ENCODE peak calls at places on chromosome 1, in four cellular contexts. K is WTC11, I is H1, D is SK-N-SH. F is an unnamed sample.

GRCh38 chr1:180988221-180988826 is 34.3 kb downstream of the STX6 start:
- DNase-seq in I (no peak), K (no peak), D (no peak), F (no peak)

GRCh38 chr1:28296401-28297220 is 32.2 kb upstream of the MED18 start:
- DNase-seq in K (peak), D (no peak), I (peak), F (peak)

GRCh38 chr1:201215531-201216357 is 25.1 kb downstream of the IGFN1 start:
- DNase-seq in D (no peak), I (no peak), K (no peak), F (no peak)

GRCh38 chr1:94597701-94598100 is 56.1 kb upstream of the F3 start:
- DNase-seq in D (no peak), I (no peak), K (no peak), F (no peak)

GRCh38 chr1:8520483-8520966 is 202.6 kb downstream of the SLC45A1 start:
- DNase-seq in K (no peak), I (no peak), D (no peak), F (no peak)

GRCh38 chr1:143720087-143721023 is 251.4 kb downstream of the FAM72C start:
- DNase-seq in K (peak), I (no peak), D (no peak), F (peak)

GRCh38 chr1:220999872-221000863 is 120.9 kb downstream of the HLX start:
- DNase-seq in D (no peak), I (no peak), K (no peak), F (no peak)

GRCh38 chr1:64514197-64514765 is 44.4 kb downstream of the CACHD1 start:
- DNase-seq in I (no peak), D (no peak), K (no peak), F (no peak)

GRCh38 chr1:101738475-101738874 is 258.3 kb downstream of the OLFM3 start:
- DNase-seq in K (no peak), D (no peak), I (no peak), F (no peak)

GRCh38 chr1:197841828-197842573 is 60.4 kb upstream of the C1orf53 start:
- DNase-seq in K (no peak), I (no peak), D (no peak), F (no peak)

GRCh38 chr1:223201967-223202366 is 58.9 kb upstream of the TLR5 start:
- DNase-seq in I (no peak), D (no peak), K (no peak), F (no peak)

GRCh38 chr1:18668750-18669404 is 38.2 kb downstream of the PAX7 start:
- DNase-seq in I (no peak), D (no peak), K (no peak), F (no peak)

GRCh38 chr1:30656171-30656940 is 67.0 kb downstream of the MATN1 start:
- DNase-seq in K (no peak), I (no peak), D (no peak), F (no peak)

GRCh38 chr1:246565751-246566127 is 322 bp downstream of the TFB2M start:
- DNase-seq in D (no peak), I (peak), K (peak), F (no peak)

GRCh38 chr1:46513536-46513935 is 23.9 kb downstream of the DMBX1 start:
- DNase-seq in D (no peak), I (no peak), K (no peak), F (no peak)

GRCh38 chr1:192967901-192968300 is 91.3 kb downstream of the UCHL5 start:
- DNase-seq in D (no peak), I (no peak), K (no peak), F (no peak)

GRCh38 chr1:184545601-184546000 is 158.8 kb downstream of the C1orf21 start:
- DNase-seq in D (no peak), I (no peak), K (no peak), F (no peak)

GRCh38 chr1:193229136-193229535 is 42.7 kb upstream of the B3GALT2 start:
- DNase-seq in K (no peak), D (no peak), I (no peak), F (no peak)

GRCh38 chr1:201228011-201228983 is 37.7 kb downstream of the IGFN1 start:
- DNase-seq in I (no peak), D (no peak), K (no peak), F (no peak)

GRCh38 chr1:65164633-65165032 is 16.6 kb downstream of the AK4 start:
- DNase-seq in K (no peak), I (no peak), D (no peak), F (no peak)

GRCh38 chr1:32701421-32701911 is 1.1 kb downstream of the SYNC start:
- DNase-seq in D (no peak), K (no peak), I (no peak), F (no peak)

GRCh38 chr1:2914702-2915101 is 106.6 kb upstream of the ACTRT2 start:
- DNase-seq in I (no peak), D (no peak), K (no peak), F (no peak)

GRCh38 chr1:232038704-232039103 is 412.1 kb downstream of the DISC1 start:
- DNase-seq in I (no peak), D (no peak), K (no peak), F (no peak)

GRCh38 chr1:81936838-81937237 is 136.1 kb downstream of the ADGRL2 start:
- DNase-seq in K (no peak), I (no peak), D (no peak), F (no peak)

GRCh38 chr1:65717815-65718454 is 74.8 kb upstream of the PDE4B start:
- DNase-seq in D (no peak), I (no peak), K (no peak), F (peak)

GRCh38 chr1:226126824-226127591 is 59.5 kb downstream of the ACBD3 start:
- DNase-seq in K (peak), I (no peak), D (no peak), F (no peak)

GRCh38 chr1:159900086-159900680 is at the start of gene CFAP45:
- DNase-seq in K (peak), I (no peak), D (no peak), F (peak)

GRCh38 chr1:41474490-41475271 is 9.8 kb downstream of the EDN2 start:
- DNase-seq in K (no peak), D (peak), I (no peak), F (no peak)

GRCh38 chr1:8822383-8823294 is 5.2 kb upstream of the RERE start:
- DNase-seq in D (peak), I (no peak), K (no peak), F (peak)

GRCh38 chr1:162412002-162412401 is at the start of gene SH2D1B:
- DNase-seq in I (no peak), K (no peak), D (no peak), F (peak)

GRCh38 chr1:165496493-165496892 is 47.3 kb upstream of the LRRC52 start:
- DNase-seq in K (no peak), D (no peak), I (no peak), F (no peak)

GRCh38 chr1:247008406-247008799 is 546 bp upstream of the ZNF695 start:
- DNase-seq in D (peak), K (no peak), I (no peak), F (no peak)

GRCh38 chr1:38489844-38490270 is 369.7 kb downstream of the RRAGC start:
- DNase-seq in K (peak), D (peak), I (peak), F (peak)

GRCh38 chr1:212774584-212774983 is 17.0 kb downstream of the NSL1 start:
- DNase-seq in D (no peak), I (no peak), K (no peak), F (no peak)

GRCh38 chr1:153792631-153793041 is 17.4 kb downstream of the SLC27A3 start:
- DNase-seq in K (peak), D (no peak), I (no peak), F (no peak)

GRCh38 chr1:153793261-153793972 is 18.2 kb downstream of the SLC27A3 start:
- DNase-seq in K (peak), I (no peak), D (no peak), F (no peak)

GRCh38 chr1:153790996-153791855 is 16.0 kb downstream of the SLC27A3 start:
- DNase-seq in D (no peak), I (no peak), K (no peak), F (peak)

GRCh38 chr1:153790282-153790995 is 15.2 kb downstream of the SLC27A3 start:
- DNase-seq in D (no peak), I (no peak), K (peak), F (no peak)

GRCh38 chr1:153791856-153792253 is 16.6 kb downstream of the SLC27A3 start:
- DNase-seq in I (no peak), K (no peak), D (no peak), F (no peak)
- TF ChIP-seq TEAD4 in I (no peak), K (no peak), D (no peak), F (no peak)

GRCh38 chr1:55067022-55067781 is 27.9 kb downstream of the PCSK9 start:
- DNase-seq in D (no peak), K (no peak), I (no peak), F (no peak)
- TF ChIP-seq TEAD4 in D (no peak), K (no peak), I (no peak), F (no peak)

DNA sequence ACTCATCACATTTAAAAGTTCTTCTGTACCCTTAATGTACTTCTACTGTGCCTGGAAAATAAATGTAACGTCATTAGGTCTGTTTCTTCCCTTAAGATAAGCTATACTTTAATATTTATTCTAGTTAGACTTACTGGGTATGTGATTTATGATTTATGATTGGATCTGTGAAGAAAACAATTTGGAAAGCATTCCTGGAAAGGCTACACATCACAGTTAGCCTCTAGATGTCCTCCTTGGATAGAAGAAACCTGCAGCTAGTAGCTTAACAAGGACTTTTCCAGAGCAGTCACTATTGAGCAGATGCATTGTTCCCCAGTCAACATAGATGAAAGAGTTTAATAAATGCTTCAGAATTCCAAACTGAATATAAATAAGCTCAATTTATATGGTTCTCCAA is 22.2 kb upstream of the ABL2 start:
- DNase-seq in I (no peak), K (no peak), D (peak), F (no peak)
- TF ChIP-seq TEAD4 in I (no peak), K (no peak), D (no peak), F (no peak)

GRCh38 chr1:115262886-115263285 is 75.2 kb downstream of the NGF start:
- DNase-seq in I (no peak), K (no peak), D (no peak), F (no peak)

GRCh38 chr1:115257596-115257995 is 80.5 kb downstream of the NGF start:
- DNase-seq in I (no peak), K (no peak), D (no peak), F (no peak)

GRCh38 chr1:115261511-115261910 is 76.5 kb downstream of the NGF start:
- DNase-seq in D (no peak), K (no peak), I (no peak), F (no peak)

GRCh38 chr1:115255154-115255553 is 82.9 kb downstream of the NGF start:
- DNase-seq in I (no peak), K (no peak), D (no peak), F (no peak)

DNA sequence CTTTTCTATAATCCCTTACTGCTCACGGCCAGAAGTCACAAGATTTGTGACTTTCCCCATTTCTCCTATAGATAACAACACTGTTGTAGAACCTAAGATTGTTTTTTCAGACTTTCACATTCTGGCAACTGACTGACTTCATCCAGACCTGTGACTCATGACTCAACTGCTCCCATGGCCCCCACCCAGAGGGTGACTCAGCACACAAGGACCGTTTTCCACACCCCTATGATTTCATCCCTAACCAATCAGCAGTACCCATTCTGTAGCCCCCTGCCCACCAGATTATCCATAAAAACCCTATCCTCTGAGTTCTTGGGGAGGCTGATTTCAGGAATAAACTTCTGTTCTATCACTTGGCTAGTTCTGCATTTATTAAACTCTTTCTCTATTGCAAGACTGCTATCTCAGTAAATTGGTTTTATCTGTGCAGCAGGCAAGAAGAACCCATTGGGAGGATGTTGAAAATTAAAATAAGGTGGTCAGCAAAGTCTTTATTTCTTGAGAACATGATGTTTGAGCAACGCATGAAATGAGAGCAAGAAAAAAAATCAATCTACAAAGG is 79.7 kb downstream of the NGF start:
- DNase-seq in K (no peak), I (no peak), D (no peak), F (no peak)
- TF ChIP-seq TEAD4 in K (no peak), I (no peak), D (no peak), F (no peak)

GRCh38 chr1:156845055-156845952 is 13.6 kb downstream of the INSRR start:
- DNase-seq in I (no peak), D (peak), K (peak), F (peak)
- TF ChIP-seq TEAD4 in I (no peak), D (no peak), K (no peak), F (no peak)

GRCh38 chr1:98088361-98088760 is 167.5 kb upstream of the DPYD start:
- DNase-seq in K (no peak), D (no peak), I (no peak), F (no peak)

GRCh38 chr1:98086796-98087195 is 166.0 kb upstream of the DPYD start:
- DNase-seq in I (peak), D (no peak), K (no peak), F (no peak)

GRCh38 chr1:98090351-98090750 is 169.5 kb upstream of the DPYD start:
- DNase-seq in D (no peak), K (no peak), I (no peak), F (no peak)

GRCh38 chr1:98084188-98084587 is 163.4 kb upstream of the DPYD start:
- DNase-seq in D (no peak), I (no peak), K (no peak), F (no peak)

DNA sequence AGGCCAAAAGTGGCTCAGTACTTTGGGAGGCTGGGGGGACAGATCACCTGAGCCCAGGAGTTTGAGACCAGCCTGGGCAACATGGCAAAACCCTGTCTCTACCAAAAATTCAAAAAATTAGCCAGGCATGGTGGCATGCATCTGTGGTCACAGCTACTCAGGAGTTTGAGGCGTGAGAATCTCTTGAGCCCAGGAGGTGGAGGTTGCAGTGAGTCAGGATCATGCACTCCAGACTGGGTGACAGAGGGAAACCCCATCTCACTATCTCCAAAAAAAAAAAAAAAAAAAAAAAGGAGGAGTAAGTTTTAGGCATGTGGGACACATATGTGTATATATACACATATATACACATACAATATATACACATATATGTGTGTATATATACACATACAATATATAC is 165.3 kb upstream of the DPYD start:
- DNase-seq in D (no peak), K (no peak), I (no peak), F (no peak)
- TF ChIP-seq TEAD4 in D (no peak), K (no peak), I (no peak), F (no peak)

GRCh38 chr1:58738873-58739272 is 39.0 kb upstream of the MYSM1 start:
- DNase-seq in D (no peak), K (no peak), I (no peak), F (no peak)

GRCh38 chr1:58734630-58735029 is 34.8 kb upstream of the MYSM1 start:
- DNase-seq in I (no peak), D (no peak), K (no peak), F (no peak)

GRCh38 chr1:58732087-58732486 is 32.2 kb upstream of the MYSM1 start:
- DNase-seq in I (no peak), K (no peak), D (no peak), F (no peak)

GRCh38 chr1:58739851-58740466 is 40.1 kb upstream of the MYSM1 start:
- DNase-seq in I (no peak), K (no peak), D (peak), F (peak)

DNA sequence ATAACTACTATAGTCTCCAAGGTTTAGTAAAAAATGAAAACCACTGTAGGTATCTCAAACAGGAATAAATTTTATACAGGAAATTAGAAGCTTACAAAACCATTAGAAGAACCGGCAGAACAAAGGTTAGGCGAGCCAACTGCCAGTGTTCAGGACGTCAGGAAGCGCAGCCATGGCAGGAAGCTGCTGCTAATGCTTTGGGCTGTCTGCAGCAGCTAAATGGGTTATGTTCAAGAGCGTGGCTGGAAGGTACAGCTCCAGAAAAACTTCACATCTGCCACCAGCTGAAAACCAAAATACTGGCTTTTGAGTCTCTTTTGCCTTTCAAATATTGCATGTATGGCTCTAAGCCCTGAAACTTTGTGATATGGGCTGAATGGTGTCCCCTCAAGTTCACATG is 35.7 kb upstream of the MYSM1 start:
- DNase-seq in I (no peak), K (no peak), D (no peak), F (no peak)
- TF ChIP-seq TEAD4 in I (no peak), K (no peak), D (no peak), F (no peak)